ENCODE peak calls at places on chromosomes 13 and 19, in seven cellular contexts. K is left lung; X is stimulated activated CD4-positive, alpha-beta T cell treated with anti-CD3 and anti-CD28 coated beads, Interleukin-4, amount 100 ng/mL, for 48 hours; W is vagina; I is stimulated activated CD8-positive, alpha-beta memory T cell treated with anti-CD3 and anti-CD28 coated beads, Interleukin-4, amount 100 ng/mL, for 1 hour; P is EL; B is sigmoid colon. C is an unnamed sample.
A peak's percentile ranks its signal among the peaks of the same experiment; 100 is the strongest.

GRCh38 chr13:21058361-21058760 is 3.0 kb downstream of the LATS2 start:
- DNase-seq in I (no peak), B (no peak), W (no peak), P (peak; percentile 55), K (no peak), X (no peak), C (no peak)

GRCh38 chr19:53328967-53329366 is 4.6 kb upstream of the ZNF845 start:
- DNase-seq in X (no peak), W (no peak), K (no peak), P (no peak), B (peak; percentile 74), I (no peak), C (no peak)

GRCh38 chr13:85864963-85865530 is 65.8 kb upstream of the SLITRK6 start:
- DNase-seq in W (no peak), P (peak; percentile 15), K (no peak), I (no peak), B (no peak), X (no peak), C (no peak)

GRCh38 chr13:59425211-59425721 is 738.5 kb downstream of the DIAPH3 start:
- DNase-seq in K (no peak), I (no peak), P (peak; percentile 67), W (no peak), X (no peak), B (no peak), C (no peak)

GRCh38 chr13:29918845-29919244 is 68.4 kb upstream of the UBL3 start:
- DNase-seq in P (peak; percentile 93), K (no peak), W (peak; percentile 49), B (no peak), X (no peak), I (no peak), C (no peak)

GRCh38 chr13:41588899-41589298 is 131.5 kb downstream of the RGCC start:
- DNase-seq in K (no peak), X (peak; percentile 25), W (no peak), P (peak; percentile 90), I (no peak), B (no peak), C (peak; percentile 20)

GRCh38 chr13:40026174-40026585 is 370.7 kb downstream of the COG6 start:
- DNase-seq in W (no peak), B (no peak), K (no peak), X (peak; percentile 32), I (no peak), P (no peak), C (peak; percentile 52)

GRCh38 chr19:28485300-28485699 is 727.7 kb downstream of the UQCRFS1 start:
- DNase-seq in K (no peak), X (no peak), W (no peak), P (no peak), I (no peak), B (no peak), C (no peak)

GRCh38 chr19:33796164-33797100 is at the start of gene KCTD15:
- DNase-seq in X (no peak), P (peak; percentile 46), B (no peak), I (no peak), K (no peak), W (no peak), C (no peak)

GRCh38 chr19:996051-996838 is 4.0 kb upstream of the GRIN3B start:
- DNase-seq in P (peak; percentile 61), W (no peak), I (peak; percentile 39), X (peak; percentile 47), K (no peak), B (no peak), C (peak; percentile 37)

GRCh38 chr19:48964205-48965032 is 690 bp upstream of the FTL start:
- DNase-seq in B (no peak), K (no peak), W (peak; percentile 89), P (no peak), X (no peak), I (no peak), C (no peak)

GRCh38 chr13:47306991-47307390 is 410.1 kb upstream of the HTR2A start:
- DNase-seq in X (no peak), W (no peak), B (no peak), I (no peak), P (no peak), K (no peak), C (no peak)

C was measured in activated CD4-positive, alpha-beta T cell treated with anti-CD3 and anti-CD28 coated beads for 24 hours.